ENCODE peak calls at places on chromosomes 2 and 18, in ten cellular contexts. U is IMR-90, E is GM20000, H is hypothalamus, X is cardiac fibroblast, G is germinal center, N is posterior cingulate gyrus, W is putamen, O is DMS 273 treated with DMSO at 0.1 percent for 48 hours, B is amniotic epithelial cell. D is an unnamed sample.

GRCh38 chr18:79531926-79532689 is 136.4 kb downstream of the NFATC1 start:
- DNase-seq in U (peak), N (no peak), X (no peak), O (no peak), G (no peak), W (no peak), E (no peak), H (no peak), B (peak), D (no peak)

GRCh38 chr18:79104137-79104536 is 34.9 kb downstream of the ATP9B start:
- DNase-seq in O (no peak), G (no peak), U (no peak), B (no peak), X (no peak), E (no peak), W (no peak), H (no peak), N (no peak), D (no peak)

GRCh38 chr18:41655074-41655473 is 300.0 kb upstream of the PIK3C3 start:
- DNase-seq in B (peak), N (no peak), X (peak), E (no peak), U (no peak), O (no peak), G (no peak), W (no peak), H (no peak), D (no peak)

GRCh38 chr18:44564922-44565321 is 115.8 kb upstream of the SETBP1 start:
- DNase-seq in O (no peak), G (no peak), E (no peak), N (no peak), W (no peak), U (peak), H (peak), B (peak), X (peak), D (no peak)

GRCh38 chr18:2147424-2147823 is 423.9 kb downstream of the METTL4 start:
- DNase-seq in U (no peak), N (no peak), B (peak), H (no peak), W (no peak), G (no peak), E (no peak), X (peak), O (no peak), D (no peak)

GRCh38 chr2:41414486-41415230 is 633.2 kb upstream of the PKDCC start:
- DNase-seq in O (peak), H (no peak), X (peak), E (peak), B (peak), N (no peak), U (no peak), W (no peak), G (peak), D (no peak)

GRCh38 chr2:164903944-164904343 is 51.4 kb downstream of the SLC38A11 start:
- DNase-seq in H (no peak), O (peak), W (no peak), E (no peak), G (no peak), B (peak), X (no peak), N (no peak), U (no peak), D (no peak)

GRCh38 chr2:217412299-217412698 is 552.4 kb upstream of the TNP1 start:
- DNase-seq in N (no peak), E (no peak), B (no peak), H (no peak), U (no peak), W (no peak), O (no peak), X (no peak), G (no peak), D (no peak)

GRCh38 chr2:65751422-65751821 is 319.0 kb upstream of the SPRED2 start:
- DNase-seq in G (no peak), X (no peak), H (no peak), W (no peak), U (no peak), B (no peak), E (no peak), N (no peak), O (no peak), D (no peak)

GRCh38 chr2:230680463-230681195 is 32.0 kb upstream of the CAB39 start:
- DNase-seq in W (no peak), H (no peak), G (no peak), N (no peak), X (no peak), E (no peak), O (no peak), U (peak), B (no peak), D (no peak)

GRCh38 chr2:68432696-68433658 is 34.1 kb downstream of the FBXO48 start:
- DNase-seq in G (no peak), X (no peak), O (no peak), W (no peak), B (no peak), H (no peak), U (no peak), E (no peak), N (no peak), D (no peak)

GRCh38 chr2:197042613-197043248 is 116.2 kb upstream of the PGAP1 start:
- DNase-seq in N (no peak), W (no peak), O (no peak), U (peak), X (no peak), G (no peak), B (no peak), E (no peak), H (no peak), D (no peak)

GRCh38 chr2:78077637-78078036 is 555.5 kb upstream of the LRRTM4 start:
- DNase-seq in H (no peak), B (no peak), X (no peak), N (no peak), O (no peak), G (no peak), U (no peak), E (no peak), W (no peak), D (no peak)

GRCh38 chr18:70355620-70356385 is 67.0 kb downstream of the SOCS6 start:
- DNase-seq in X (no peak), O (no peak), E (no peak), U (no peak), N (no peak), G (no peak), B (no peak), W (no peak), H (no peak), D (no peak)

GRCh38 chr2:190965580-190966222 is 48.3 kb downstream of the STAT1 start:
- DNase-seq in U (no peak), W (no peak), H (no peak), X (no peak), E (no peak), O (no peak), N (no peak), G (no peak), B (no peak), D (no peak)

GRCh38 chr18:9081940-9082339 is 20.6 kb upstream of the NDUFV2 start:
- DNase-seq in B (no peak), G (no peak), E (no peak), O (no peak), H (no peak), W (no peak), X (no peak), N (no peak), U (no peak), D (no peak)

GRCh38 chr2:144015655-144016245 is 504.2 kb downstream of the ZEB2 start:
- DNase-seq in H (no peak), N (no peak), O (no peak), U (peak), E (no peak), X (peak), W (no peak), G (no peak), B (peak), D (no peak)

GRCh38 chr2:2229898-2230817 is 100.9 kb downstream of the MYT1L start:
- DNase-seq in X (no peak), W (peak), G (no peak), O (no peak), E (no peak), B (no peak), U (no peak), H (peak), N (peak), D (no peak)

D was measured in activated T-helper 2 cell treated with anti-CD3 and anti-CD28 coated beads, Interferon-gamma antibody, Interleukin-2, Interleukin-4, amounts not matched to agents 10 μg/mL and 5 μg/mL and 100 μg/mL, durations not matched to agents 14 hours and 24 hours and 36 hours.